ENCODE peak calls at places on chromosome 14, in six cellular contexts. One of them, this sample, is unnamed.

GRCh38 chr14:89176090-89176757 is 240.8 kb downstream of the FOXN3 start:
- DNase-seq in Panc1: no peak
- DNase-seq in GM23338: no peak
- DNase-seq in breast epithelium: no peak
- DNase-seq in stomach: no peak
- DNase-seq in sigmoid colon: no peak
- DNase-seq in this sample: no peak

GRCh38 chr14:50944647-50945413 is 547 bp upstream of the PYGL start:
- DNase-seq in Panc1: no peak
- DNase-seq in GM23338: no peak
- DNase-seq in breast epithelium: peak; percentile 45
- DNase-seq in stomach: peak; percentile 50
- DNase-seq in sigmoid colon: peak; percentile 83
- DNase-seq in this sample: no peak

GRCh38 chr14:26332966-26333365 is 264.9 kb downstream of the NOVA1 start:
- DNase-seq in Panc1: no peak
- DNase-seq in GM23338: no peak
- DNase-seq in breast epithelium: no peak
- DNase-seq in stomach: no peak
- DNase-seq in sigmoid colon: peak; percentile 64
- DNase-seq in this sample: no peak

GRCh38 chr14:87409401-87409800 is 583.6 kb downstream of the GALC start:
- DNase-seq in Panc1: no peak
- DNase-seq in GM23338: no peak
- DNase-seq in breast epithelium: no peak
- DNase-seq in stomach: no peak
- DNase-seq in sigmoid colon: no peak
- DNase-seq in this sample: no peak

GRCh38 chr14:52355016-52355430 is 40.9 kb downstream of the PTGER2 start:
- DNase-seq in Panc1: peak; percentile 73
- DNase-seq in GM23338: no peak
- DNase-seq in breast epithelium: no peak
- DNase-seq in stomach: no peak
- DNase-seq in sigmoid colon: no peak
- DNase-seq in this sample: no peak

GRCh38 chr14:85675957-85676356 is 146.0 kb downstream of the FLRT2 start:
- DNase-seq in Panc1: no peak
- DNase-seq in GM23338: no peak
- DNase-seq in breast epithelium: no peak
- DNase-seq in stomach: no peak
- DNase-seq in sigmoid colon: no peak
- DNase-seq in this sample: no peak

GRCh38 chr14:67480011-67480410 is 8.5 kb downstream of the TMEM229B start:
- DNase-seq in Panc1: no peak
- DNase-seq in GM23338: no peak
- DNase-seq in breast epithelium: peak; percentile 46
- DNase-seq in stomach: no peak
- DNase-seq in sigmoid colon: no peak
- DNase-seq in this sample: no peak

GRCh38 chr14:67241416-67242362 is at the start of gene PALS1:
- DNase-seq in Panc1: no peak
- DNase-seq in GM23338: peak; percentile 70
- DNase-seq in breast epithelium: no peak
- DNase-seq in stomach: no peak
- DNase-seq in sigmoid colon: peak; percentile 80
- DNase-seq in this sample: peak; percentile 63

GRCh38 chr14:104742586-104743455 is 10.1 kb upstream of the SIVA1 start:
- DNase-seq in Panc1: no peak
- DNase-seq in GM23338: no peak
- DNase-seq in breast epithelium: no peak
- DNase-seq in stomach: no peak
- DNase-seq in sigmoid colon: no peak
- DNase-seq in this sample: no peak

GRCh38 chr14:94675036-94675435 is 62.8 kb downstream of the SERPINA3 start:
- DNase-seq in Panc1: no peak
- DNase-seq in GM23338: no peak
- DNase-seq in breast epithelium: no peak
- DNase-seq in stomach: peak; percentile 13
- DNase-seq in sigmoid colon: peak; percentile 26
- DNase-seq in this sample: no peak

GRCh38 chr14:41636492-41637392 is 30.1 kb downstream of the LRFN5 start:
- DNase-seq in Panc1: no peak
- DNase-seq in GM23338: peak; percentile 11
- DNase-seq in breast epithelium: no peak
- DNase-seq in stomach: no peak
- DNase-seq in sigmoid colon: no peak
- DNase-seq in this sample: no peak

GRCh38 chr14:97143456-97143855 is 346.3 kb downstream of the VRK1 start:
- DNase-seq in Panc1: no peak
- DNase-seq in GM23338: no peak
- DNase-seq in breast epithelium: no peak
- DNase-seq in stomach: no peak
- DNase-seq in sigmoid colon: no peak
- DNase-seq in this sample: no peak

GRCh38 chr14:89017417-89017816 is 193.0 kb downstream of the TTC8 start:
- DNase-seq in Panc1: no peak
- DNase-seq in GM23338: no peak
- DNase-seq in breast epithelium: no peak
- DNase-seq in stomach: no peak
- DNase-seq in sigmoid colon: no peak
- DNase-seq in this sample: no peak

GRCh38 chr14:103801459-103801858 is 45.9 kb downstream of the PPP1R13B start:
- DNase-seq in Panc1: no peak
- DNase-seq in GM23338: peak; percentile 29
- DNase-seq in breast epithelium: no peak
- DNase-seq in stomach: no peak
- DNase-seq in sigmoid colon: no peak
- DNase-seq in this sample: peak; percentile 97

GRCh38 chr14:38158468-38158867 is 49.2 kb upstream of the SSTR1 start:
- DNase-seq in Panc1: no peak
- DNase-seq in GM23338: no peak
- DNase-seq in breast epithelium: no peak
- DNase-seq in stomach: no peak
- DNase-seq in sigmoid colon: no peak
- DNase-seq in this sample: no peak

GRCh38 chr14:102183922-102184677 is 44.4 kb downstream of the WDR20 start:
- DNase-seq in Panc1: no peak
- DNase-seq in GM23338: no peak
- DNase-seq in breast epithelium: no peak
- DNase-seq in stomach: no peak
- DNase-seq in sigmoid colon: peak; percentile 3
- DNase-seq in this sample: no peak

GRCh38 chr14:67857778-67858350 is 38.3 kb downstream of the RAD51B start:
- DNase-seq in Panc1: no peak
- DNase-seq in GM23338: peak; percentile 21
- DNase-seq in breast epithelium: no peak
- DNase-seq in stomach: no peak
- DNase-seq in sigmoid colon: peak; percentile 60
- DNase-seq in this sample: no peak

GRCh38 chr14:102374264-102374663 is 11.5 kb downstream of the TECPR2 start:
- DNase-seq in Panc1: no peak
- DNase-seq in GM23338: no peak
- DNase-seq in breast epithelium: no peak
- DNase-seq in stomach: no peak
- DNase-seq in sigmoid colon: no peak
- DNase-seq in this sample: no peak

GRCh38 chr14:71554323-71554722 is 377.9 kb upstream of the RGS6 start:
- DNase-seq in Panc1: no peak
- DNase-seq in GM23338: no peak
- DNase-seq in breast epithelium: no peak
- DNase-seq in stomach: no peak
- DNase-seq in sigmoid colon: no peak
- DNase-seq in this sample: no peak

GRCh38 chr14:89787525-89787924 is 167.0 kb downstream of the EFCAB11 start:
- DNase-seq in Panc1: no peak
- DNase-seq in GM23338: no peak
- DNase-seq in breast epithelium: no peak
- DNase-seq in stomach: no peak
- DNase-seq in sigmoid colon: no peak
- DNase-seq in this sample: no peak

GRCh38 chr14:55980970-55981369 is 137.2 kb upstream of the PELI2 start:
- DNase-seq in Panc1: no peak
- DNase-seq in GM23338: no peak
- DNase-seq in breast epithelium: no peak
- DNase-seq in stomach: no peak
- DNase-seq in sigmoid colon: no peak
- DNase-seq in this sample: no peak

GRCh38 chr14:75831455-75831854 is 150.3 kb downstream of the TGFB3 start:
- DNase-seq in Panc1: no peak
- DNase-seq in GM23338: no peak
- DNase-seq in breast epithelium: peak; percentile 67
- DNase-seq in stomach: peak; percentile 93
- DNase-seq in sigmoid colon: peak; percentile 78
- DNase-seq in this sample: no peak

GRCh38 chr14:100392266-100392850 is 69.2 kb downstream of the SLC25A47 start:
- DNase-seq in Panc1: no peak
- DNase-seq in GM23338: no peak
- DNase-seq in breast epithelium: no peak
- DNase-seq in stomach: no peak
- DNase-seq in sigmoid colon: no peak
- DNase-seq in this sample: no peak

GRCh38 chr14:49908433-49908782 is 15.5 kb downstream of the ARF6 start:
- DNase-seq in Panc1: no peak
- DNase-seq in GM23338: no peak
- DNase-seq in breast epithelium: no peak
- DNase-seq in stomach: no peak
- DNase-seq in sigmoid colon: no peak
- DNase-seq in this sample: no peak

GRCh38 chr14:56899829-56900228 is 89.5 kb upstream of the OTX2 start:
- DNase-seq in Panc1: no peak
- DNase-seq in GM23338: peak; percentile 82
- DNase-seq in breast epithelium: no peak
- DNase-seq in stomach: no peak
- DNase-seq in sigmoid colon: no peak
- DNase-seq in this sample: no peak

GRCh38 chr14:40417777-40418401 is 985.7 kb upstream of the FBXO33 start:
- DNase-seq in Panc1: no peak
- DNase-seq in GM23338: peak; percentile 82
- DNase-seq in breast epithelium: no peak
- DNase-seq in stomach: peak; percentile 25
- DNase-seq in sigmoid colon: no peak
- DNase-seq in this sample: peak; percentile 40

GRCh38 chr14:71103662-71104484 is 196.6 kb downstream of the PCNX1 start:
- DNase-seq in Panc1: peak; percentile 18
- DNase-seq in GM23338: peak; percentile 72
- DNase-seq in breast epithelium: no peak
- DNase-seq in stomach: no peak
- DNase-seq in sigmoid colon: no peak
- DNase-seq in this sample: peak; percentile 76

GRCh38 chr14:68896132-68896531 is 83.0 kb downstream of the ACTN1 start:
- DNase-seq in Panc1: no peak
- DNase-seq in GM23338: peak; percentile 14
- DNase-seq in breast epithelium: no peak
- DNase-seq in stomach: no peak
- DNase-seq in sigmoid colon: no peak
- DNase-seq in this sample: no peak

GRCh38 chr14:68895304-68895703 is 83.8 kb downstream of the ACTN1 start:
- DNase-seq in Panc1: no peak
- DNase-seq in GM23338: no peak
- DNase-seq in breast epithelium: no peak
- DNase-seq in stomach: no peak
- DNase-seq in sigmoid colon: no peak
- DNase-seq in this sample: no peak

GRCh38 chr14:68894123-68894522 is 85.0 kb downstream of the ACTN1 start:
- DNase-seq in Panc1: no peak
- DNase-seq in GM23338: no peak
- DNase-seq in breast epithelium: no peak
- DNase-seq in stomach: no peak
- DNase-seq in sigmoid colon: peak; percentile 95
- DNase-seq in this sample: no peak

GRCh38 chr14:68893566-68893965 is 85.5 kb downstream of the ACTN1 start:
- DNase-seq in Panc1: no peak
- DNase-seq in GM23338: no peak
- DNase-seq in breast epithelium: no peak
- DNase-seq in stomach: no peak
- DNase-seq in sigmoid colon: peak; percentile 69
- DNase-seq in this sample: no peak

GRCh38 chr14:68894802-68895201 is 84.3 kb downstream of the ACTN1 start:
- DNase-seq in Panc1: no peak
- DNase-seq in GM23338: no peak
- DNase-seq in breast epithelium: no peak
- DNase-seq in stomach: no peak
- DNase-seq in sigmoid colon: no peak
- DNase-seq in this sample: no peak
- H3K36me3 ChIP-seq in Panc1: peaks cover 6% of the 10 kb centered on the region
- H3K36me3 ChIP-seq in GM23338: peaks cover 22% of the 10 kb centered on the region
- H3K36me3 ChIP-seq in breast epithelium: peaks cover 5% of the 10 kb centered on the region
- H3K36me3 ChIP-seq in stomach: peaks cover 97% of the 10 kb centered on the region
- H3K36me3 ChIP-seq in sigmoid colon: peaks cover 77% of the 10 kb centered on the region
- H3K36me3 ChIP-seq in this sample: no peaks in the 10 kb centered on the region

GRCh38 chr14:74697543-74697942 is 15.3 kb downstream of the AREL1 start:
- DNase-seq in Panc1: no peak
- DNase-seq in GM23338: no peak
- DNase-seq in breast epithelium: no peak
- DNase-seq in stomach: no peak
- DNase-seq in sigmoid colon: no peak
- DNase-seq in this sample: no peak
- TF ChIP-seq POLR2AphosphoS5 in Panc1: no peak
- TF ChIP-seq POLR2AphosphoS5 in GM23338: no peak
- TF ChIP-seq POLR2AphosphoS5 in breast epithelium: no peak
- TF ChIP-seq POLR2AphosphoS5 in stomach: no peak
- TF ChIP-seq POLR2AphosphoS5 in sigmoid colon: no peak
- TF ChIP-seq POLR2AphosphoS5 in this sample: no peak

DNA sequence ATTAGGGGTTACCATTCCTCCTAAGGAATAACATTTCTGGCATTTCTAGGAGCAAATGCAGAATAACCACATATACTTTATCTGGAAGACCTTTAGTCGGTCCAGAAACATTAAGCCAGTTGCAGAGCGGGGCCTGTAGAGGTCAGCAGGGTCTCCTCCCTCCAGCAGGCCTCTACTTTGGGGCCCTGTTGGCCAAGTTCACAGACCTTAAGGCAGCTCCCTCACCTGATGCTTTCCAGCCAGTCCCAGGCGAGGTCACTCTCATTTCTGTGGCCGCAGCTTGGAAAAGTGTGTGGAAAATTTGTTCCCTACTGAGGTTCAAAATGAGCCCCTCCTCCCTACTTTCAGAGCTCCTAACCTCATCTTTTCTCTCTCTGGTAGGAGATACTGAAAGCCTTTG is 74.1 kb downstream of the ESR2 start:
- DNase-seq in Panc1: no peak
- DNase-seq in GM23338: no peak
- DNase-seq in breast epithelium: no peak
- DNase-seq in stomach: no peak
- DNase-seq in sigmoid colon: no peak
- DNase-seq in this sample: no peak
- H3K36me3 ChIP-seq in Panc1: no peaks in the 10 kb centered on the region
- H3K36me3 ChIP-seq in GM23338: peaks cover 25% of the 10 kb centered on the region
- H3K36me3 ChIP-seq in breast epithelium: no peaks in the 10 kb centered on the region
- H3K36me3 ChIP-seq in stomach: peaks cover 97% of the 10 kb centered on the region
- H3K36me3 ChIP-seq in sigmoid colon: peaks cover 11% of the 10 kb centered on the region
- H3K36me3 ChIP-seq in this sample: peaks cover 55% of the 10 kb centered on the region

DNA sequence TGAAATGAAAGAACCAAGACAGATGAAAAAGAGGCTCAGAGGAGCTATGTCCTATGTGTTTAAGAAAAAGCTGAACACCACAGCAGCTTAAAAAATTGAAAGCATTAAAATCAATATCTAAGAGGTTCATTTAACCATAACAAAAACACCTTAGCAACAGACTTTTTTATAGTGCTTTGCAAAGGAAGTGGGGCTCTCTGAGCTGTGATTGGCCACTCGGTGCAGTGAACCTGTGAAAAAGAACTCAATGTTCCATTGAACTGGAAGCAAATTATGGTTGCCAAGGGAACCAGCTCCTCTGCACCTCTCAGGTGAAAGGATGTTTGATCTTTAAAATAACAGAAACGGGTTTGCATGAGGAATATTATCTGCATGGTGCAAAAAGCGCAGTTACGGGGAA is 149.3 kb downstream of the SNAPC1 start:
- DNase-seq in Panc1: no peak
- DNase-seq in GM23338: peak; percentile 19
- DNase-seq in breast epithelium: no peak
- DNase-seq in stomach: no peak
- DNase-seq in sigmoid colon: no peak
- DNase-seq in this sample: no peak
- TF ChIP-seq POLR2AphosphoS5 in Panc1: no peak
- TF ChIP-seq POLR2AphosphoS5 in GM23338: no peak
- TF ChIP-seq POLR2AphosphoS5 in breast epithelium: no peak
- TF ChIP-seq POLR2AphosphoS5 in stomach: no peak
- TF ChIP-seq POLR2AphosphoS5 in sigmoid colon: no peak
- TF ChIP-seq POLR2AphosphoS5 in this sample: no peak